ENCODE peak calls at places on chromosomes 11 and 22, in four cellular contexts. One of them, this sample, is unnamed.

GRCh38 chr11:1307163-1307870 is 2.1 kb downstream of the TOLLIP start:
- DNase-seq in heart left ventricle: no peak
- DNase-seq in right cardiac atrium: peak; percentile 32
- DNase-seq in naive thymus-derived CD4-positive, alpha-beta T cell: no peak
- DNase-seq in this sample: no peak

GRCh38 chr22:35154937-35155387 is 89.0 kb downstream of the ISX start:
- DNase-seq in heart left ventricle: peak; percentile 51
- DNase-seq in right cardiac atrium: peak; percentile 25
- DNase-seq in naive thymus-derived CD4-positive, alpha-beta T cell: no peak
- DNase-seq in this sample: no peak

GRCh38 chr11:8080674-8081590 is at the start of gene TUB:
- DNase-seq in heart left ventricle: no peak
- DNase-seq in right cardiac atrium: peak; percentile 54
- DNase-seq in naive thymus-derived CD4-positive, alpha-beta T cell: no peak
- DNase-seq in this sample: peak; percentile 41

GRCh38 chr11:113204280-113204679 is 110.1 kb upstream of the TTC12 start:
- DNase-seq in heart left ventricle: no peak
- DNase-seq in right cardiac atrium: no peak
- DNase-seq in naive thymus-derived CD4-positive, alpha-beta T cell: no peak
- DNase-seq in this sample: no peak

GRCh38 chr11:125404811-125405481 is 91.1 kb downstream of the FEZ1 start:
- DNase-seq in heart left ventricle: peak; percentile 74
- DNase-seq in right cardiac atrium: peak; percentile 71
- DNase-seq in naive thymus-derived CD4-positive, alpha-beta T cell: peak; percentile 43
- DNase-seq in this sample: peak; percentile 54

GRCh38 chr22:22955276-22955798 is 67.7 kb downstream of the IGLL5 start:
- DNase-seq in heart left ventricle: no peak
- DNase-seq in right cardiac atrium: no peak
- DNase-seq in naive thymus-derived CD4-positive, alpha-beta T cell: no peak
- DNase-seq in this sample: no peak

GRCh38 chr22:21951931-21952465 is 650 bp downstream of the PPM1F start:
- DNase-seq in heart left ventricle: peak; percentile 58
- DNase-seq in right cardiac atrium: peak; percentile 49
- DNase-seq in naive thymus-derived CD4-positive, alpha-beta T cell: no peak
- DNase-seq in this sample: no peak

GRCh38 chr11:22928207-22928917 is 68.1 kb upstream of the CCDC179 start:
- DNase-seq in heart left ventricle: no peak
- DNase-seq in right cardiac atrium: no peak
- DNase-seq in naive thymus-derived CD4-positive, alpha-beta T cell: no peak
- DNase-seq in this sample: no peak

GRCh38 chr11:45815747-45816146 is 10.8 kb downstream of the SLC35C1 start:
- DNase-seq in heart left ventricle: no peak
- DNase-seq in right cardiac atrium: no peak
- DNase-seq in naive thymus-derived CD4-positive, alpha-beta T cell: no peak
- DNase-seq in this sample: no peak

GRCh38 chr11:34155759-34156062 is 50.3 kb downstream of the NAT10 start:
- DNase-seq in heart left ventricle: no peak
- DNase-seq in right cardiac atrium: no peak
- DNase-seq in naive thymus-derived CD4-positive, alpha-beta T cell: no peak
- DNase-seq in this sample: no peak

GRCh38 chr11:32392840-32393239 is 42.5 kb downstream of the WT1 start:
- DNase-seq in heart left ventricle: no peak
- DNase-seq in right cardiac atrium: no peak
- DNase-seq in naive thymus-derived CD4-positive, alpha-beta T cell: no peak
- DNase-seq in this sample: no peak

GRCh38 chr11:130174642-130175041 is 15.1 kb downstream of the ST14 start:
- DNase-seq in heart left ventricle: no peak
- DNase-seq in right cardiac atrium: no peak
- DNase-seq in naive thymus-derived CD4-positive, alpha-beta T cell: no peak
- DNase-seq in this sample: no peak

GRCh38 chr11:1389932-1390587 is at the start of gene BRSK2:
- DNase-seq in heart left ventricle: no peak
- DNase-seq in right cardiac atrium: peak; percentile 25
- DNase-seq in naive thymus-derived CD4-positive, alpha-beta T cell: no peak
- DNase-seq in this sample: no peak

GRCh38 chr11:75867778-75868374 is 52.9 kb downstream of the UVRAG start:
- DNase-seq in heart left ventricle: no peak
- DNase-seq in right cardiac atrium: no peak
- DNase-seq in naive thymus-derived CD4-positive, alpha-beta T cell: peak; percentile 48
- DNase-seq in this sample: peak; percentile 46

GRCh38 chr11:27317751-27318150 is 45.3 kb downstream of the CCDC34 start:
- DNase-seq in heart left ventricle: no peak
- DNase-seq in right cardiac atrium: no peak
- DNase-seq in naive thymus-derived CD4-positive, alpha-beta T cell: no peak
- DNase-seq in this sample: no peak

GRCh38 chr11:65086809-65087208 is 2.8 kb downstream of the ZFPL1 start:
- DNase-seq in heart left ventricle: no peak
- DNase-seq in right cardiac atrium: peak; percentile 6
- DNase-seq in naive thymus-derived CD4-positive, alpha-beta T cell: no peak
- DNase-seq in this sample: no peak

GRCh38 chr11:124602193-124602592 is 9.0 kb upstream of the PANX3 start:
- DNase-seq in heart left ventricle: no peak
- DNase-seq in right cardiac atrium: no peak
- DNase-seq in naive thymus-derived CD4-positive, alpha-beta T cell: no peak
- DNase-seq in this sample: no peak

GRCh38 chr11:94694309-94695060 is 73.7 kb upstream of the AMOTL1 start:
- DNase-seq in heart left ventricle: peak; percentile 55
- DNase-seq in right cardiac atrium: no peak
- DNase-seq in naive thymus-derived CD4-positive, alpha-beta T cell: no peak
- DNase-seq in this sample: no peak

GRCh38 chr11:131217313-131218297 is 152.8 kb upstream of the NTM start:
- DNase-seq in heart left ventricle: no peak
- DNase-seq in right cardiac atrium: no peak
- DNase-seq in naive thymus-derived CD4-positive, alpha-beta T cell: no peak
- DNase-seq in this sample: no peak

GRCh38 chr22:22446527-22446926 is 62.0 kb downstream of the ZNF280B start:
- DNase-seq in heart left ventricle: no peak
- DNase-seq in right cardiac atrium: no peak
- DNase-seq in naive thymus-derived CD4-positive, alpha-beta T cell: no peak
- DNase-seq in this sample: no peak

GRCh38 chr11:35584321-35584720 is 33.9 kb upstream of the FJX1 start:
- DNase-seq in heart left ventricle: no peak
- DNase-seq in right cardiac atrium: no peak
- DNase-seq in naive thymus-derived CD4-positive, alpha-beta T cell: no peak
- DNase-seq in this sample: no peak

GRCh38 chr11:35986958-35987357 is 43.1 kb downstream of the LDLRAD3 start:
- DNase-seq in heart left ventricle: no peak
- DNase-seq in right cardiac atrium: no peak
- DNase-seq in naive thymus-derived CD4-positive, alpha-beta T cell: no peak
- DNase-seq in this sample: no peak

GRCh38 chr22:27775698-27776409 is 25.7 kb downstream of the MN1 start:
- DNase-seq in heart left ventricle: no peak
- DNase-seq in right cardiac atrium: no peak
- DNase-seq in naive thymus-derived CD4-positive, alpha-beta T cell: no peak
- DNase-seq in this sample: no peak

GRCh38 chr11:12810497-12810896 is 136.3 kb downstream of the TEAD1 start:
- DNase-seq in heart left ventricle: peak; percentile 41
- DNase-seq in right cardiac atrium: peak; percentile 64
- DNase-seq in naive thymus-derived CD4-positive, alpha-beta T cell: no peak
- DNase-seq in this sample: no peak

GRCh38 chr11:101860694-101861371 is 54.0 kb upstream of the CEP126 start:
- DNase-seq in heart left ventricle: peak; percentile 44
- DNase-seq in right cardiac atrium: peak; percentile 17
- DNase-seq in naive thymus-derived CD4-positive, alpha-beta T cell: peak; percentile 23
- DNase-seq in this sample: no peak

GRCh38 chr11:4008116-4008515 is 86.5 kb upstream of the RRM1 start:
- DNase-seq in heart left ventricle: no peak
- DNase-seq in right cardiac atrium: no peak
- DNase-seq in naive thymus-derived CD4-positive, alpha-beta T cell: no peak
- DNase-seq in this sample: no peak

GRCh38 chr11:73578786-73579185 is 19.1 kb downstream of the FAM168A start:
- DNase-seq in heart left ventricle: no peak
- DNase-seq in right cardiac atrium: no peak
- DNase-seq in naive thymus-derived CD4-positive, alpha-beta T cell: no peak
- DNase-seq in this sample: no peak

GRCh38 chr11:18731427-18731826 is 5.4 kb upstream of the IGSF22 start:
- DNase-seq in heart left ventricle: no peak
- DNase-seq in right cardiac atrium: no peak
- DNase-seq in naive thymus-derived CD4-positive, alpha-beta T cell: no peak
- DNase-seq in this sample: no peak

GRCh38 chr11:42161886-42162285 is 702.4 kb upstream of the LRRC4C start:
- DNase-seq in heart left ventricle: no peak
- DNase-seq in right cardiac atrium: no peak
- DNase-seq in naive thymus-derived CD4-positive, alpha-beta T cell: no peak
- DNase-seq in this sample: no peak

GRCh38 chr11:75858613-75859012 is 43.6 kb downstream of the UVRAG start:
- DNase-seq in heart left ventricle: no peak
- DNase-seq in right cardiac atrium: no peak
- DNase-seq in naive thymus-derived CD4-positive, alpha-beta T cell: no peak
- DNase-seq in this sample: no peak

GRCh38 chr22:24027389-24027980 is 16.4 kb downstream of the CABIN1 start:
- DNase-seq in heart left ventricle: no peak
- DNase-seq in right cardiac atrium: no peak
- DNase-seq in naive thymus-derived CD4-positive, alpha-beta T cell: no peak
- DNase-seq in this sample: no peak

GRCh38 chr22:26535499-26535898 is 23.2 kb upstream of the TFIP11 start:
- DNase-seq in heart left ventricle: no peak
- DNase-seq in right cardiac atrium: no peak
- DNase-seq in naive thymus-derived CD4-positive, alpha-beta T cell: no peak
- DNase-seq in this sample: no peak

GRCh38 chr11:111001986-111002616 is 243.4 kb upstream of the POU2AF2 start:
- DNase-seq in heart left ventricle: no peak
- DNase-seq in right cardiac atrium: no peak
- DNase-seq in naive thymus-derived CD4-positive, alpha-beta T cell: no peak
- DNase-seq in this sample: no peak

GRCh38 chr22:49861642-49862407 is 8.2 kb downstream of the ZBED4 start:
- DNase-seq in heart left ventricle: no peak
- DNase-seq in right cardiac atrium: no peak
- DNase-seq in naive thymus-derived CD4-positive, alpha-beta T cell: no peak
- DNase-seq in this sample: no peak
- H3K9me3 ChIP-seq in heart left ventricle: peaks cover 17% of the 10 kb centered on the region
- H3K9me3 ChIP-seq in right cardiac atrium: no peaks in the 10 kb centered on the region
- H3K9me3 ChIP-seq in naive thymus-derived CD4-positive, alpha-beta T cell: no peaks in the 10 kb centered on the region
- H3K9me3 ChIP-seq in this sample: no peaks in the 10 kb centered on the region

GRCh38 chr22:37898441-37899181 is 7.5 kb upstream of the MICALL1 start:
- DNase-seq in heart left ventricle: no peak
- DNase-seq in right cardiac atrium: no peak
- DNase-seq in naive thymus-derived CD4-positive, alpha-beta T cell: no peak
- DNase-seq in this sample: no peak
- H3K4me1 ChIP-seq in heart left ventricle: peaks cover 18% of the 10 kb centered on the region
- H3K4me1 ChIP-seq in right cardiac atrium: peaks cover 11% of the 10 kb centered on the region
- H3K4me1 ChIP-seq in naive thymus-derived CD4-positive, alpha-beta T cell: peaks cover 13% of the 10 kb centered on the region
- H3K4me1 ChIP-seq in this sample: peaks cover 23% of the 10 kb centered on the region

DNA sequence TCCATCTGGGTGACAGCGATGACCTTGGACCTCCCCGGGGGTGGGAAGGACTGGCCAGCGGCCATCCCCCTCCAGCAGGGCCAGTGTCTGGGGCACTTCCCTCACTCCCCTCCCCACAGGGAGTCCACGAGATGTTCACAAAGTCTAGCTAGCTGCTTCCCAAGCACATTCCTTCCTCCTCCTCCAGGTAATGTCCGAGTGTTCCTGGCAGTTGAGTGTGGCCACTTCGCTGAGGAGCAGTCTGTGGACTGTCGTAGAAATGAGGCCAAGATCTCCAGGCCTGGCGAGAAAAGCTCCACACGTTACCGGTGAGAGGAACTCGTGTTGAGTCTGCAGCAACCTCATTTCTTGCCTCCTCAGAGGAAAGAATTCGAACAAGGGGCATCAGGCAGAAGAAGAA is 425.5 kb downstream of the BRD1 start:
- DNase-seq in heart left ventricle: no peak
- DNase-seq in right cardiac atrium: no peak
- DNase-seq in naive thymus-derived CD4-positive, alpha-beta T cell: no peak
- DNase-seq in this sample: no peak
- H3K9me3 ChIP-seq in heart left ventricle: no peaks in the 10 kb centered on the region
- H3K9me3 ChIP-seq in right cardiac atrium: no peaks in the 10 kb centered on the region
- H3K9me3 ChIP-seq in naive thymus-derived CD4-positive, alpha-beta T cell: no peaks in the 10 kb centered on the region
- H3K9me3 ChIP-seq in this sample: no peaks in the 10 kb centered on the region

GRCh38 chr11:120186408-120186798 is 24.4 kb upstream of the OAF start:
- DNase-seq in heart left ventricle: no peak
- DNase-seq in right cardiac atrium: no peak
- DNase-seq in naive thymus-derived CD4-positive, alpha-beta T cell: no peak
- DNase-seq in this sample: no peak
- H3K4me1 ChIP-seq in heart left ventricle: peaks cover 41% of the 10 kb centered on the region
- H3K4me1 ChIP-seq in right cardiac atrium: peaks cover 2% of the 10 kb centered on the region
- H3K4me1 ChIP-seq in naive thymus-derived CD4-positive, alpha-beta T cell: no peaks in the 10 kb centered on the region
- H3K4me1 ChIP-seq in this sample: no peaks in the 10 kb centered on the region